ENCODE peak calls at places on chromosomes 4 and X, in four cellular contexts. T, E, X and R are unnamed samples.

GRCh38 chr4:156293657-156294297 is 340.1 kb upstream of the CTSO start:
- DNase-seq in T (no peak), E (peak), X (no peak), R (peak)

GRCh38 chr4:169397762-169398161 is 127.0 kb upstream of the SH3RF1 start:
- DNase-seq in T (no peak), E (no peak), X (no peak), R (peak)

GRCh38 chr4:25865586-25865985 is 2.8 kb upstream of the SEL1L3 start:
- DNase-seq in T (peak), E (peak), X (no peak), R (no peak)

GRCh38 chr4:157898836-157899605 is 273.8 kb downstream of the GASK1B start:
- DNase-seq in T (no peak), E (no peak), X (no peak), R (no peak)

GRCh38 chr4:67616478-67616877 is 58.0 kb downstream of the STAP1 start:
- DNase-seq in T (no peak), E (no peak), X (no peak), R (no peak)

GRCh38 chrX:104310084-104310483 is 55.4 kb upstream of the ESX1 start:
- DNase-seq in T (no peak), E (no peak), X (no peak), R (peak)

GRCh38 chrX:40166582-40166981 is 68.8 kb upstream of the BCOR start:
- DNase-seq in T (peak), E (no peak), X (no peak), R (peak)

GRCh38 chr4:48380583-48381167 is 39.3 kb downstream of the SLAIN2 start:
- DNase-seq in T (no peak), E (no peak), X (no peak), R (no peak)

GRCh38 chr4:165522049-165522448 is 143.2 kb downstream of the CPE start:
- DNase-seq in T (no peak), E (no peak), X (no peak), R (no peak)

GRCh38 chrX:129781134-129782014 is 1.6 kb downstream of the SASH3 start:
- DNase-seq in T (no peak), E (no peak), X (no peak), R (no peak)

GRCh38 chrX:47605024-47605423 is 14.6 kb downstream of the SYN1 start:
- DNase-seq in T (no peak), E (no peak), X (no peak), R (no peak)

GRCh38 chr4:20368926-20369325 is 117.2 kb downstream of the SLIT2 start:
- DNase-seq in T (no peak), E (no peak), X (no peak), R (peak)

GRCh38 chr4:20646287-20646686 is 54.0 kb upstream of the PACRGL start:
- DNase-seq in T (no peak), E (no peak), X (no peak), R (no peak)

DNA sequence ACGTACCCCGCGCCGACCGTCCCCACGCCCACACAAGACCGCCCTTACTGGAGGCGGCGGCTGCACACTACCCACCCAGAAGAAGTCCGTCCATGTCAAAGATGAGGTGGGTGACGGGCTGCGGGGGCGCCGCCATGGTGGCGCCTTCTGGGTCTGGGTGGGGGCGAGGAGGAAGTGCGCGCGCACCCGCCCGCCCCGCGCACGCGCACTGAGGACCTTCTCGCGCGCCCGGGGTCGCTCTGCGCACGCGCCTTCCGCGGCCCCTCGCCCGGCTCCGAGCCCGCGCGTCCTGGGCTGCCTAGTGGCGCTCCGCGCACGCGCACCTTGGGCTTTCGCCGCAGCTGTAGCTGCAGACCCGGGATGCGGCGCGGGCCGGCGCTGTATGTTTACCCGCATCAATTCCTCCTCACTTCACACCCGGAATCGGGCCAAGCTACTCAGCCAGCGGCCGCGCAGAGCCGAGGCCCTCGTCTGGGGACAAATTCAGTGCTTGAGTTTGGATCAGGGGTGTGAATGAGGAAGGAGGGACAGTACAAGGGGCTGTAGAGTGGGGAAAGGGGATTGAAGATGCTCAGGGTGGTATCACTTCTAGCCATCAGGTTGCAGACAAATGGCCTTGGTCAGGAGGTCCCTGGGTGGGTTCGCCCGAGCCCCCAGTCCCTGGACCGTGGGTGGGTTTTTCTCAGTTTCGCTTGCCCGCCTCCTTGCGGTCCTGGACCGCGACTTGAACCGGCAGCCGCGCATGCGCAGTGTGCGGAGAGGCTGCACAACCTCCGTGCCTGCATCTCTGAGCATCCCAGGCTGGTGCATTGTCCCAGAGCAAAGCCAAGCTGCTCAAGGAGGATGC is at the start of gene PUDP:
- DNase-seq in T (peak), E (peak), X (peak), R (peak)
- H2BK5ac ChIP-seq in T (no peak), E (peak), X (no peak), R (peak)

DNA sequence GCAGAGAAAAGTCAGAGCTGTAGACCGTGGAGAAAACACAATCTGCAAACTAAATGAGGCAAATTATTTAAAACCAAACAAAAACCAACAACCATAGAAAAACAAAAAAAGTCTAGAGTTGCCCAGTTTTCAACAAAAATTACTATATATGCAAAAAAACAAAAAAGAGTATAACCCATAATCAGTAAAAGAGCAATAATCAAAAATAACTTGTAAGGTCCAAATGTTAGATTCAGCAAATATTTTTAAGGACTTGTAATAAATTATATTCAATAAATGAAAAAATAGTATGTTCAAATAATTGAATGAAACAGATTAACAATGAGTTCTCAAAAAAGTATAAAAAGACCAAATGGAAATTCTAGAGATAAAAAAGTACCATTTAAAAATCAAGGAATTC is 130.5 kb downstream of the LRBA start:
- DNase-seq in T (no peak), E (no peak), X (no peak), R (no peak)
- H2BK5ac ChIP-seq in T (no peak), E (no peak), X (no peak), R (no peak)

GRCh38 chr4:8593268-8594096 is 917 bp downstream of the CPZ start:
- DNase-seq in T (no peak), E (no peak), X (no peak), R (no peak)
- H2BK5ac ChIP-seq in T (no peak), E (peak), X (no peak), R (no peak)

GRCh38 chr4:28774344-28774743 is 1913.7 kb downstream of the STIM2 start:
- DNase-seq in T (no peak), E (no peak), X (no peak), R (no peak)

GRCh38 chr4:28776004-28776403 is 1915.4 kb downstream of the STIM2 start:
- DNase-seq in T (no peak), E (no peak), X (no peak), R (no peak)

GRCh38 chr4:28772066-28772465 is 1911.4 kb downstream of the STIM2 start:
- DNase-seq in T (no peak), E (no peak), X (no peak), R (peak)

GRCh38 chr4:28772796-28773195 is 1912.2 kb downstream of the STIM2 start:
- DNase-seq in T (no peak), E (no peak), X (no peak), R (no peak)
- H2BK5ac ChIP-seq in T (no peak), E (no peak), X (no peak), R (no peak)

GRCh38 chr4:184534511-184535391 is 60.4 kb upstream of the IRF2 start:
- DNase-seq in T (no peak), E (peak), X (no peak), R (peak)

GRCh38 chr4:184537269-184538022 is 63.1 kb upstream of the IRF2 start:
- DNase-seq in T (peak), E (peak), X (peak), R (peak)

GRCh38 chr4:184538023-184538599 is 63.8 kb upstream of the IRF2 start:
- DNase-seq in T (no peak), E (peak), X (peak), R (peak)

GRCh38 chr4:184536070-184536880 is 61.9 kb upstream of the IRF2 start:
- DNase-seq in T (no peak), E (no peak), X (no peak), R (no peak)

GRCh38 chr4:184536881-184537248 is 62.5 kb upstream of the IRF2 start:
- DNase-seq in T (no peak), E (no peak), X (no peak), R (no peak)
- H2BK5ac ChIP-seq in T (no peak), E (no peak), X (no peak), R (peak)

DNA sequence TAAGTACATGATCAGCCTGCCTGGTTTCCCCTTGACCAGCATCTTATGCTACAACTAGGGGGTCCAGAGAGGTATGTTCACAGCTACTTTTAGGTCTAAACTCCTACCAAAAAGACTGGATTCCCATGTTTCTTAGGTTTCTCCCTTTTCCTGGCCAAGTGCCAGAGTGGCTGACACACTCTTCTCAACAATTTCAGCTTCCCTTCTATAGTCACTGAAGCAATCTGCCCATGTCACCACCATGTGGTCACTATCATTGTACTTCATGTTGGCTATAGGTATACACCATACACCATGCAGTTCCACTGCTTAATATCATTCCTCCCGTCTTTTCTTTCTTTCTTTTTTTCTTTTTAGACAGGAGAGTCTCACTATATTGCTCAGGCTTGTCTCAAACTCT is 66.9 kb downstream of the KLHL13 start:
- DNase-seq in T (no peak), E (no peak), X (no peak), R (no peak)
- H2BK5ac ChIP-seq in T (no peak), E (no peak), X (no peak), R (no peak)